ENCODE peak calls at places on chromosomes 3 and 15, in eight cellular contexts. U is tibial artery; D is tibial nerve; I is GM23338; W is nephron progenitor cell; S is stimulated activated CD8-positive, alpha-beta memory T cell treated with anti-CD3 and anti-CD28 coated beads, Interleukin-7, amount 100 ng/mL, for 1 hour; A is stimulated activated CD4-positive, alpha-beta T cell treated with anti-CD3 and anti-CD28 coated beads, Interleukin-12 subunit alpha, Interleukin-12 subunit beta, amount 100 ng/mL, for 24 hours; B is heart left ventricle. L is an unnamed sample.

GRCh38 chr3:4411236-4411635 is 55.8 kb downstream of the SUMF1 start:
- DNase-seq in U (no peak), D (no peak), I (no peak), W (no peak), S (no peak), A (no peak), B (no peak), L (no peak)

GRCh38 chr3:19937459-19938362 is 3.7 kb upstream of the EFHB start:
- DNase-seq in U (no peak), D (no peak), I (peak), W (no peak), S (no peak), A (no peak), B (no peak), L (no peak)

GRCh38 chr3:48464713-48465221 is 18.2 kb downstream of the ATRIP start:
- DNase-seq in U (peak), D (no peak), I (no peak), W (no peak), S (no peak), A (no peak), B (peak), L (no peak)

GRCh38 chr3:114411292-114411691 is 117.5 kb downstream of the TIGIT start:
- DNase-seq in U (no peak), D (no peak), I (no peak), W (no peak), S (no peak), A (no peak), B (no peak), L (no peak)

GRCh38 chr15:42737529-42738328 is 801 bp upstream of the CDAN1 start:
- DNase-seq in U (peak), D (no peak), I (no peak), W (no peak), S (no peak), A (no peak), B (no peak), L (no peak)

GRCh38 chr3:13579089-13579488 is 30.2 kb downstream of the FBLN2 start:
- DNase-seq in U (no peak), D (no peak), I (no peak), W (no peak), S (no peak), A (no peak), B (no peak), L (peak)

GRCh38 chr3:137325170-137325569 is 367.4 kb downstream of the IL20RB start:
- DNase-seq in U (no peak), D (no peak), I (no peak), W (no peak), S (no peak), A (no peak), B (no peak), L (peak)

GRCh38 chr15:77778802-77779201 is 146.1 kb upstream of the LINGO1 start:
- DNase-seq in U (no peak), D (no peak), I (no peak), W (no peak), S (no peak), A (no peak), B (no peak), L (no peak)

GRCh38 chr3:179098388-179099077 is 26.9 kb upstream of the ZMAT3 start:
- DNase-seq in U (no peak), D (no peak), I (no peak), W (no peak), S (no peak), A (no peak), B (no peak), L (no peak)

GRCh38 chr15:32855942-32856341 is 138.1 kb downstream of the GREM1 start:
- DNase-seq in U (no peak), D (no peak), I (peak), W (no peak), S (no peak), A (no peak), B (no peak), L (no peak)

GRCh38 chr3:104628185-104628789 is 738.4 kb upstream of the ALCAM start:
- DNase-seq in U (no peak), D (no peak), I (peak), W (no peak), S (no peak), A (no peak), B (no peak), L (peak)

GRCh38 chr3:127043041-127043641 is 60.2 kb downstream of the PLXNA1 start:
- DNase-seq in U (peak), D (no peak), I (peak), W (no peak), S (no peak), A (no peak), B (no peak), L (no peak)

GRCh38 chr3:61807865-61808276 is 246.5 kb downstream of the PTPRG start:
- DNase-seq in U (no peak), D (no peak), I (no peak), W (no peak), S (no peak), A (no peak), B (peak), L (no peak)

GRCh38 chr15:58551764-58552504 is 120.1 kb downstream of the LIPC start:
- DNase-seq in U (no peak), D (no peak), I (peak), W (no peak), S (no peak), A (no peak), B (no peak), L (peak)

GRCh38 chr3:31077021-31077601 is 182.7 kb upstream of the GADL1 start:
- DNase-seq in U (no peak), D (no peak), I (no peak), W (no peak), S (no peak), A (peak), B (no peak), L (peak)

GRCh38 chr3:155846119-155846518 is 8.1 kb downstream of the SLC33A1 start:
- DNase-seq in U (no peak), D (no peak), I (no peak), W (no peak), S (no peak), A (no peak), B (no peak), L (no peak)

GRCh38 chr3:39903253-39903652 is 93.8 kb downstream of the MYRIP start:
- DNase-seq in U (no peak), D (no peak), I (no peak), W (no peak), S (no peak), A (no peak), B (no peak), L (no peak)

GRCh38 chr3:188446791-188447190 is 292.8 kb downstream of the LPP start:
- DNase-seq in U (no peak), D (no peak), I (no peak), W (no peak), S (no peak), A (no peak), B (no peak), L (no peak)

GRCh38 chr15:46260937-46261336 is 626.1 kb downstream of the SQOR start:
- DNase-seq in U (no peak), D (no peak), I (peak), W (no peak), S (no peak), A (no peak), B (no peak), L (no peak)

GRCh38 chr15:84907731-84908130 is 23.3 kb downstream of the SLC28A1 start:
- DNase-seq in U (no peak), D (no peak), I (no peak), W (no peak), S (no peak), A (no peak), B (no peak), L (no peak)

GRCh38 chr3:8519156-8519555 is 17.5 kb downstream of the LMCD1 start:
- DNase-seq in U (no peak), D (no peak), I (no peak), W (no peak), S (no peak), A (no peak), B (no peak), L (no peak)

GRCh38 chr15:35061171-35062163 is 23.6 kb downstream of the NANOGP8 start:
- DNase-seq in U (no peak), D (no peak), I (peak), W (no peak), S (no peak), A (no peak), B (no peak), L (no peak)

GRCh38 chr3:59660852-59661624 is 611.2 kb upstream of the CFAP20DC start:
- DNase-seq in U (no peak), D (no peak), I (no peak), W (no peak), S (no peak), A (no peak), B (no peak), L (no peak)

GRCh38 chr15:50523736-50524318 is 22.6 kb downstream of the USP50 start:
- DNase-seq in U (no peak), D (no peak), I (no peak), W (no peak), S (no peak), A (no peak), B (no peak), L (no peak)

GRCh38 chr3:140595295-140595694 is 82.6 kb upstream of the TRIM42 start:
- DNase-seq in U (no peak), D (no peak), I (no peak), W (no peak), S (no peak), A (no peak), B (peak), L (no peak)

GRCh38 chr3:119815716-119816115 is 33.8 kb downstream of the NR1I2 start:
- DNase-seq in U (no peak), D (no peak), I (no peak), W (no peak), S (no peak), A (no peak), B (no peak), L (no peak)

GRCh38 chr15:77975332-77976119 is 102.0 kb downstream of the TBC1D2B start:
- DNase-seq in U (peak), D (no peak), I (no peak), W (no peak), S (no peak), A (no peak), B (no peak), L (no peak)

GRCh38 chr3:58414538-58415197 is 19.0 kb downstream of the PDHB start:
- DNase-seq in U (no peak), D (no peak), I (peak), W (peak), S (no peak), A (peak), B (no peak), L (peak)

GRCh38 chr3:72721696-72722381 is 126.4 kb downstream of the SHQ1 start:
- DNase-seq in U (no peak), D (no peak), I (no peak), W (no peak), S (no peak), A (no peak), B (no peak), L (no peak)

GRCh38 chr15:58525926-58526538 is 94.2 kb downstream of the LIPC start:
- DNase-seq in U (no peak), D (no peak), I (no peak), W (no peak), S (no peak), A (no peak), B (no peak), L (peak)

GRCh38 chr3:58164199-58164879 is 46.4 kb downstream of the DNASE1L3 start:
- DNase-seq in U (peak), D (no peak), I (no peak), W (no peak), S (no peak), A (no peak), B (peak), L (no peak)

GRCh38 chr15:84629033-84629432 is 25.1 kb downstream of the WDR73 start:
- DNase-seq in U (no peak), D (no peak), I (no peak), W (no peak), S (no peak), A (no peak), B (no peak), L (no peak)

GRCh38 chr3:104514776-104515175 is 851.9 kb upstream of the ALCAM start:
- DNase-seq in U (no peak), D (no peak), I (no peak), W (no peak), S (no peak), A (no peak), B (no peak), L (no peak)

GRCh38 chr3:120039642-120040610 is 54.3 kb downstream of the GSK3B start:
- DNase-seq in U (no peak), D (no peak), I (peak), W (peak), S (no peak), A (no peak), B (no peak), L (peak)

GRCh38 chr3:156605686-156606605 is 51.0 kb upstream of the SSR3 start:
- DNase-seq in U (peak), D (no peak), I (peak), W (peak), S (no peak), A (no peak), B (peak), L (peak)

GRCh38 chr15:38886315-38887163 is 321.9 kb upstream of the RASGRP1 start:
- DNase-seq in U (no peak), D (no peak), I (no peak), W (no peak), S (no peak), A (no peak), B (no peak), L (peak)

GRCh38 chr15:58066042-58066867 is 744 bp upstream of the ALDH1A2 start:
- DNase-seq in U (peak), D (peak), I (peak), W (peak), S (peak), A (peak), B (peak), L (peak)

GRCh38 chr15:28091313-28091712 is 7.8 kb downstream of the OCA2 start:
- DNase-seq in U (no peak), D (no peak), I (no peak), W (no peak), S (no peak), A (no peak), B (no peak), L (no peak)